ENCODE peak calls at places on chromosomes 11 and 22, in five cellular contexts. L is right lobe of liver, D is HCEC 1CT, U is skeletal muscle cell, W is NB4. S is an unnamed sample.

GRCh38 chr11:67649634-67650540 is 643 bp downstream of the ACY3 start:
- DNase-seq in L (no peak), D (no peak), U (no peak), W (no peak), S (no peak)

GRCh38 chr11:72930011-72930410 is 115.8 kb downstream of the ATG16L2 start:
- DNase-seq in L (no peak), D (no peak), U (peak), W (no peak), S (no peak)

GRCh38 chr11:102592634-102593581 is 32.2 kb downstream of the MMP20 start:
- DNase-seq in L (no peak), D (peak), U (no peak), W (peak), S (no peak)

GRCh38 chr11:102850973-102851745 is 7.8 kb upstream of the MMP3 start:
- DNase-seq in L (no peak), D (peak), U (peak), W (no peak), S (no peak)

GRCh38 chr11:69264486-69264885 is 29.5 kb upstream of the MYEOV start:
- DNase-seq in L (no peak), D (no peak), U (no peak), W (no peak), S (no peak)

GRCh38 chr22:38240734-38241252 is 32.0 kb downstream of the TMEM184B start:
- DNase-seq in L (no peak), D (peak), U (peak), W (no peak), S (peak)

GRCh38 chr11:106304274-106304673 is 226.8 kb downstream of the AASDHPPT start:
- DNase-seq in L (no peak), D (peak), U (no peak), W (no peak), S (no peak)

GRCh38 chr11:117045956-117046355 is 52.3 kb downstream of the SIK3 start:
- DNase-seq in L (no peak), D (peak), U (peak), W (peak), S (no peak)

GRCh38 chr11:72607101-72607468 is 67.1 kb downstream of the PDE2A start:
- DNase-seq in L (no peak), D (no peak), U (no peak), W (no peak), S (no peak)

GRCh38 chr22:23182289-23183106 is 2.2 kb downstream of the BCR start:
- DNase-seq in L (no peak), D (no peak), U (no peak), W (peak), S (no peak)

GRCh38 chr11:96073536-96073935 is 149.6 kb upstream of the MTMR2 start:
- DNase-seq in L (no peak), D (no peak), U (no peak), W (no peak), S (no peak)

GRCh38 chr11:120141144-120142071 is 3.5 kb upstream of the TRIM29 start:
- DNase-seq in L (no peak), D (no peak), U (no peak), W (no peak), S (no peak)

GRCh38 chr11:47616726-47617416 is 22.7 kb upstream of the C1QTNF4 start:
- DNase-seq in L (no peak), D (peak), U (peak), W (peak), S (no peak)

GRCh38 chr11:119340335-119341221 is at the start of gene C1QTNF5:
- DNase-seq in L (peak), D (peak), U (no peak), W (no peak), S (peak)

GRCh38 chr22:17370036-17370765 is 941 bp downstream of the CECR2 start:
- DNase-seq in L (peak), D (no peak), U (no peak), W (no peak), S (peak)

GRCh38 chr22:37303821-37304274 is 21.5 kb downstream of the CYTH4 start:
- DNase-seq in L (no peak), D (peak), U (peak), W (peak), S (no peak)

GRCh38 chr11:78424334-78425270 is 7.0 kb upstream of the GAB2 start:
- DNase-seq in L (no peak), D (peak), U (no peak), W (peak), S (no peak)

GRCh38 chr11:28384418-28384817 is 276.2 kb downstream of the METTL15 start:
- DNase-seq in L (no peak), D (peak), U (peak), W (no peak), S (no peak)

GRCh38 chr11:77776455-77776854 is 44.1 kb downstream of the RSF1 start:
- DNase-seq in L (no peak), D (peak), U (no peak), W (peak), S (no peak)

GRCh38 chr11:1503708-1504104 is 17.1 kb upstream of the MOB2 start:
- DNase-seq in L (peak), D (no peak), U (no peak), W (no peak), S (no peak)

GRCh38 chr11:12755510-12755909 is 81.3 kb downstream of the TEAD1 start:
- DNase-seq in L (no peak), D (peak), U (no peak), W (no peak), S (no peak)

GRCh38 chr22:23245045-23245798 is 64.9 kb downstream of the BCR start:
- DNase-seq in L (no peak), D (peak), U (no peak), W (no peak), S (no peak)